ENCODE peak calls at places on chromosome 18, in six cellular contexts. B is coronary artery; T is central memory CD4-positive, alpha-beta T cell; N is GM04504; L is HS-5; Z is AML-193. D is an unnamed sample.

GRCh38 chr18:63191413-63191812 is 128.2 kb downstream of the BCL2 start:
- DNase-seq in N (no peak), Z (no peak), T (no peak), L (no peak), B (no peak), D (no peak)

GRCh38 chr18:78676622-78677482 is 302.8 kb upstream of the SALL3 start:
- DNase-seq in L (no peak), T (no peak), N (no peak), B (no peak), Z (no peak), D (no peak)

GRCh38 chr18:78726326-78727056 is 253.1 kb upstream of the SALL3 start:
- DNase-seq in B (peak), L (no peak), N (no peak), T (no peak), Z (no peak), D (no peak)

GRCh38 chr18:48313803-48314202 is 95.4 kb downstream of the ZBTB7C start:
- DNase-seq in N (no peak), Z (no peak), B (no peak), T (no peak), L (no peak), D (no peak)

GRCh38 chr18:61917870-61918269 is 25.1 kb upstream of the RNF152 start:
- DNase-seq in T (no peak), N (no peak), B (no peak), L (no peak), Z (no peak), D (no peak)

GRCh38 chr18:25345432-25345831 is 6.5 kb downstream of the ZNF521 start:
- DNase-seq in B (no peak), T (no peak), L (no peak), Z (no peak), N (no peak), D (no peak)

GRCh38 chr18:74282359-74283254 is 9.2 kb downstream of the CYB5A start:
- DNase-seq in B (no peak), Z (no peak), L (no peak), T (no peak), N (no peak), D (no peak)

GRCh38 chr18:13366977-13367892 is 148.7 kb downstream of the LDLRAD4 start:
- DNase-seq in B (peak), N (no peak), L (no peak), Z (no peak), T (no peak), D (no peak)

GRCh38 chr18:10590412-10590811 is 64.6 kb downstream of the NAPG start:
- DNase-seq in N (no peak), L (no peak), B (no peak), T (no peak), Z (no peak), D (no peak)

GRCh38 chr18:44939037-44939665 is 258.5 kb downstream of the SETBP1 start:
- DNase-seq in N (no peak), Z (no peak), B (no peak), L (no peak), T (no peak), D (no peak)

GRCh38 chr18:72541871-72542690 is 2.1 kb downstream of the CBLN2 start:
- DNase-seq in T (no peak), Z (no peak), N (no peak), B (no peak), L (no peak), D (no peak)

GRCh38 chr18:49464718-49465598 is 4.5 kb upstream of the DYM start:
- DNase-seq in N (no peak), T (no peak), L (no peak), Z (peak), B (no peak), D (peak)

GRCh38 chr18:25669741-25670140 is 317.8 kb upstream of the ZNF521 start:
- DNase-seq in T (no peak), Z (no peak), L (no peak), B (no peak), N (no peak), D (no peak)

GRCh38 chr18:57970356-57971095 is 73.5 kb upstream of the NEDD4L start:
- DNase-seq in L (no peak), N (no peak), Z (no peak), T (no peak), B (no peak), D (peak)

GRCh38 chr18:70380915-70381896 is 92.4 kb downstream of the SOCS6 start:
- DNase-seq in Z (no peak), L (no peak), T (no peak), B (no peak), N (no peak), D (no peak)

GRCh38 chr18:13433685-13434084 is 215.1 kb downstream of the LDLRAD4 start:
- DNase-seq in Z (no peak), B (no peak), T (no peak), L (no peak), N (no peak), D (no peak)

GRCh38 chr18:59005266-59005665 is 134.4 kb upstream of the SEC11C start:
- DNase-seq in N (peak), B (peak), T (no peak), L (no peak), Z (no peak), D (no peak)